ENCODE peak calls at places on chromosomes 13 and 19, in seven cellular contexts. Y is endothelial cell of umbilical vein, N is heart left ventricle, Q is BJ, Z is upper lobe of right lung, S is psoas muscle, M is right cardiac atrium. R is an unnamed sample. For H3K27me3, the result is how much of the 10 kb centered on the place peaks cover.

GRCh38 chr19:2503521-2504109 is 27.7 kb downstream of the GADD45B start:
- DNase-seq in Z (no peak), Y (no peak), S (no peak), M (no peak), N (no peak), Q (peak), R (no peak)

GRCh38 chr19:1923319-1923718 is 17.7 kb upstream of the CSNK1G2 start:
- DNase-seq in M (peak), S (no peak), Y (no peak), Q (no peak), N (no peak), Z (no peak), R (no peak)

GRCh38 chr13:23146811-23147245 is 34.0 kb upstream of the SGCG start:
- DNase-seq in Y (no peak), N (no peak), S (no peak), Q (no peak), Z (no peak), M (no peak), R (no peak)

GRCh38 chr13:114104626-114105350 is 27.6 kb downstream of the RASA3 start:
- DNase-seq in S (peak), Y (no peak), Q (no peak), Z (peak), M (no peak), N (peak), R (no peak)

GRCh38 chr19:19475845-19476828 is 39.2 kb downstream of the TSSK6 start:
- DNase-seq in M (no peak), S (no peak), Z (no peak), Q (no peak), N (no peak), Y (no peak), R (no peak)

GRCh38 chr19:12937243-12938053 is 961 bp upstream of the CALR start:
- DNase-seq in Z (peak), M (no peak), Y (peak), N (peak), Q (no peak), S (peak), R (no peak)

GRCh38 chr19:23882493-23882892 is 32.2 kb upstream of the ZNF726 start:
- DNase-seq in S (no peak), Q (no peak), N (no peak), Y (no peak), M (no peak), Z (no peak), R (peak)

GRCh38 chr13:36475468-36475867 is 43.2 kb downstream of the CCNA1 start:
- DNase-seq in Z (no peak), Y (no peak), N (no peak), S (no peak), Q (no peak), M (no peak), R (no peak)

GRCh38 chr19:48754950-48755645 is at the start of gene FGF21:
- DNase-seq in Y (no peak), N (peak), Z (no peak), S (peak), Q (no peak), M (no peak), R (no peak)

GRCh38 chr13:110726726-110727125 is 13.2 kb downstream of the ING1 start:
- DNase-seq in Y (no peak), N (no peak), S (no peak), Z (no peak), M (no peak), Q (no peak), R (peak)

GRCh38 chr13:24627090-24627714 is 53.0 kb upstream of the ATP12A start:
- DNase-seq in S (no peak), Q (no peak), M (no peak), N (no peak), Z (no peak), Y (no peak), R (no peak)

GRCh38 chr13:101303512-101303911 is 112.8 kb downstream of the NALCN start:
- DNase-seq in S (no peak), N (no peak), M (no peak), Q (no peak), Y (no peak), Z (no peak), R (no peak)

GRCh38 chr19:49403404-49404187 is 15.5 kb downstream of the KASH5 start:
- DNase-seq in Y (no peak), N (no peak), S (no peak), M (no peak), Q (no peak), Z (no peak), R (no peak)

GRCh38 chr19:703651-704446 is 4.9 kb upstream of the PALM start:
- DNase-seq in Z (peak), M (peak), Q (no peak), N (peak), S (peak), Y (peak), R (peak)
- H3K4me3 ChIP-seq in Z (peak), M (peak), Q (no peak), N (peak), S (peak), Y (no peak), R (no peak)

GRCh38 chr19:40513345-40513678 is 46.5 kb downstream of the SPTBN4 start:
- DNase-seq in Z (no peak), N (no peak), Y (no peak), M (no peak), Q (no peak), S (no peak), R (no peak)

GRCh38 chr19:40512473-40513344 is 45.9 kb downstream of the SPTBN4 start:
- DNase-seq in Z (no peak), Q (no peak), S (no peak), Y (no peak), M (no peak), N (no peak), R (no peak)

GRCh38 chr19:40510526-40511115 is 43.8 kb downstream of the SPTBN4 start:
- DNase-seq in S (no peak), Z (no peak), Y (no peak), N (no peak), Q (peak), M (no peak), R (no peak)

GRCh38 chr19:40512110-40512472 is 45.3 kb downstream of the SPTBN4 start:
- DNase-seq in Y (no peak), N (no peak), Q (no peak), Z (no peak), M (no peak), S (no peak), R (no peak)

GRCh38 chr19:40511487-40511886 is 44.7 kb downstream of the SPTBN4 start:
- DNase-seq in M (no peak), N (no peak), Z (no peak), Q (no peak), Y (no peak), S (no peak), R (no peak)
- H3K27me3 ChIP-seq in M (under half), N (under half), Z (under half), Q (under half), Y (under half), S (under half), R (under half)

GRCh38 chr19:50419580-50420035 is 870 bp downstream of the SPIB start:
- DNase-seq in S (no peak), Y (no peak), N (no peak), Z (no peak), Q (no peak), M (no peak), R (no peak)
- H3K4me3 ChIP-seq in S (no peak), Y (no peak), N (no peak), Z (no peak), Q (no peak), M (no peak), R (peak)

GRCh38 chr13:43782686-43783085 is 4.1 kb downstream of the ENOX1 start:
- DNase-seq in Z (no peak), M (no peak), S (no peak), Y (no peak), Q (no peak), N (no peak), R (no peak)
- H3K27me3 ChIP-seq in Z (under half), M (under half), S (under half), Y (under half), Q (under half), N (under half), R (under half)

GRCh38 chr19:39445258-39446071 is at the start of gene SUPT5H:
- DNase-seq in Q (peak), Z (peak), S (peak), M (peak), Y (peak), N (peak), R (peak)

GRCh38 chr19:39448271-39448670 is 2.9 kb downstream of the SUPT5H start:
- DNase-seq in M (no peak), Y (no peak), N (no peak), Z (no peak), S (no peak), Q (no peak), R (no peak)

GRCh38 chr19:39449116-39449797 is 3.9 kb downstream of the SUPT5H start:
- DNase-seq in Y (no peak), N (no peak), Z (no peak), S (no peak), Q (no peak), M (no peak), R (no peak)

GRCh38 chr19:39444598-39445257 is 654 bp upstream of the SUPT5H start:
- DNase-seq in Y (no peak), M (no peak), N (no peak), Z (no peak), S (no peak), Q (no peak), R (no peak)

GRCh38 chr19:39446365-39447084 is 1.1 kb downstream of the SUPT5H start:
- DNase-seq in M (no peak), Y (no peak), N (no peak), Z (no peak), S (no peak), Q (no peak), R (no peak)
- H3K4me3 ChIP-seq in M (peak), Y (peak), N (peak), Z (peak), S (peak), Q (peak), R (no peak)

R was measured in small intestine.